ENCODE peak calls at places on chromosomes 3 and 15, in five cellular contexts. U, T, I, B and V are unnamed samples.

GRCh38 chr15:33737687-33738606 is 230.3 kb upstream of the CHRM5 start:
- DNase-seq in U (peak), T (peak), I (no peak), B (peak), V (peak)

GRCh38 chr15:51051776-51052175 is 42.9 kb downstream of the TNFAIP8L3 start:
- DNase-seq in U (no peak), T (no peak), I (no peak), B (peak), V (peak)

GRCh38 chr3:13347390-13347966 is 72.6 kb downstream of the NUP210 start:
- DNase-seq in U (no peak), T (peak), I (no peak), B (peak), V (no peak)

GRCh38 chr3:16148213-16148612 is 26.3 kb upstream of the GALNT15 start:
- DNase-seq in U (no peak), T (no peak), I (no peak), B (no peak), V (no peak)

GRCh38 chr15:54099010-54099409 is 120.8 kb downstream of the UNC13C start:
- DNase-seq in U (no peak), T (no peak), I (no peak), B (no peak), V (no peak)

GRCh38 chr3:115626711-115627110 is 3.4 kb downstream of the GAP43 start:
- DNase-seq in U (no peak), T (no peak), I (no peak), B (no peak), V (no peak)

GRCh38 chr15:30865257-30865656 is 38.5 kb upstream of the FAN1 start:
- DNase-seq in U (no peak), T (no peak), I (no peak), B (no peak), V (no peak)

GRCh38 chr15:35078221-35078915 is 6.7 kb downstream of the NANOGP8 start:
- DNase-seq in U (peak), T (peak), I (peak), B (peak), V (peak)

GRCh38 chr3:60034047-60034446 is 984.2 kb upstream of the CFAP20DC start:
- DNase-seq in U (no peak), T (no peak), I (no peak), B (no peak), V (no peak)

GRCh38 chr3:151581046-151581445 is 120.2 kb upstream of the IGSF10 start:
- DNase-seq in U (peak), T (no peak), I (no peak), B (peak), V (no peak)

GRCh38 chr3:14767706-14768105 is 51.1 kb upstream of the FGD5 start:
- DNase-seq in U (no peak), T (no peak), I (no peak), B (no peak), V (no peak)

GRCh38 chr3:193243571-193243970 is 2.5 kb downstream of the PLAAT1 start:
- DNase-seq in U (no peak), T (no peak), I (no peak), B (no peak), V (no peak)

GRCh38 chr3:18030371-18030870 is 288.0 kb upstream of the TBC1D5 start:
- DNase-seq in U (no peak), T (no peak), I (no peak), B (no peak), V (no peak)

GRCh38 chr3:194671511-194671899 is 486 bp downstream of the LSG1 start:
- DNase-seq in U (peak), T (peak), I (no peak), B (no peak), V (peak)

GRCh38 chr3:105473521-105474223 is 107.0 kb downstream of the ALCAM start:
- DNase-seq in U (peak), T (peak), I (no peak), B (peak), V (peak)

GRCh38 chr15:57375827-57376694 is at the start of gene CGNL1:
- DNase-seq in U (peak), T (no peak), I (peak), B (no peak), V (no peak)

GRCh38 chr15:34027606-34028005 is 11.4 kb downstream of the AVEN start:
- DNase-seq in U (no peak), T (no peak), I (no peak), B (no peak), V (no peak)

GRCh38 chr15:55897560-55898336 is 95.7 kb downstream of the NEDD4 start:
- DNase-seq in U (peak), T (peak), I (peak), B (peak), V (peak)

GRCh38 chr3:54756330-54756731 is 171.5 kb downstream of the LRTM1 start:
- DNase-seq in U (no peak), T (peak), I (no peak), B (peak), V (peak)

GRCh38 chr3:130737622-130738021 is 9.0 kb downstream of the PIK3R4 start:
- DNase-seq in U (no peak), T (peak), I (no peak), B (peak), V (no peak)

GRCh38 chr3:188578579-188579363 is 424.8 kb downstream of the LPP start:
- DNase-seq in U (peak), T (peak), I (peak), B (peak), V (peak)

GRCh38 chr3:170027691-170028102 is 10.1 kb upstream of the GPR160 start:
- DNase-seq in U (peak), T (no peak), I (no peak), B (no peak), V (no peak)

GRCh38 chr15:78682693-78683410 is 41.8 kb upstream of the CHRNB4 start:
- DNase-seq in U (no peak), T (no peak), I (no peak), B (no peak), V (no peak)

GRCh38 chr15:98927057-98927456 is 80.5 kb downstream of the PGPEP1L start:
- DNase-seq in U (no peak), T (no peak), I (no peak), B (no peak), V (peak)

GRCh38 chr3:52788890-52789745 is 5.5 kb upstream of the ITIH3 start:
- DNase-seq in U (no peak), T (no peak), I (no peak), B (no peak), V (no peak)

GRCh38 chr3:149468504-149469212 is 5.8 kb upstream of the TM4SF4 start:
- DNase-seq in U (no peak), T (peak), I (no peak), B (no peak), V (no peak)

GRCh38 chr3:184771158-184771730 is 40.7 kb upstream of the VPS8 start:
- DNase-seq in U (no peak), T (peak), I (no peak), B (no peak), V (no peak)

GRCh38 chr3:174397848-174398247 is 461.3 kb upstream of the NAALADL2 start:
- DNase-seq in U (peak), T (peak), I (no peak), B (peak), V (peak)

GRCh38 chr3:58168498-58168897 is 42.3 kb downstream of the DNASE1L3 start:
- DNase-seq in U (no peak), T (no peak), I (no peak), B (no peak), V (no peak)

GRCh38 chr15:42577514-42578031 is 2.2 kb downstream of the STARD9 start:
- DNase-seq in U (no peak), T (peak), I (no peak), B (peak), V (peak)

GRCh38 chr15:65072027-65072426 is 4.2 kb upstream of the RASL12 start:
- DNase-seq in U (peak), T (no peak), I (peak), B (peak), V (peak)

GRCh38 chr3:54020436-54020835 is 101.9 kb upstream of the CACNA2D3 start:
- DNase-seq in U (no peak), T (no peak), I (no peak), B (no peak), V (no peak)

DNA sequence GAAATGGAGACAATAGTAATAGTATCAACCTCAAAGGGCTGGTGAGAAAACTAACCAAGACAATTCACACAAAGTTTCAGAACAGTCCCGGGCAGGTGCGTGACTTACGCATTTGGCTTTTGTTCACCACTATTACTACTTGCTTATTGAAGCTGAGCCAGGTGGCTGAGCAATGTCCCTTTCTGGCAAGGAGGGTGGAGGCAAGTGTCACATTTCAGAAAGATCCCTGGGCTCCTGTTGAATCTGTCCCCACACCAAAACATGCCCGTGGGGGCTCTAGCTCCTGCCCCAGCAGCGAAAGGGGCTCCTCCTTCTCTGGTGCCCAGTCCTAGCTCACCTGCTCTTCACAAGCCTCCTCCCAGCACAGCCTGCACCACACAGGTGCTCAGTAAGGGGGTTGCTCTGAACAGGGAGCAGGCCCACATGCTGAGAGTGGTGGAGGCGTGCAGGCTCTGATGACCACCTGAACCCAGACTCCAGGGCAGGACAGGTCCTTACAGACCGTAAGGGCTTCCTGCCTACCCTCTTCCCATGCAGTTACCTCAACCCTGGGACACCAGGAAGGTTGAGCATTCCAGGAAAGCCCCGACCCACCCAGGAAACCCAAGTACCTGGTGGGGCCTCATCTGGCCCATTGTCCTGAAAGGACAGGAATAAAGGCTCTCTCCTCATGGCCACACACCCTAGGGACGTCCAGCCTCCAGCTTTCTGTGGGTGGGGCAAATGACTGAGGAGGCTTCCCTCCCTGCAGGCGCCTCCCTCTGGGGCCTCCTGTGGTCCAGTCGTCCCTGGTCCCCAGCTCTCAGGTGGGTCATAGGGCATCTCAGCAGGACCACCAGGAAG is 32.6 kb downstream of the SEMA7A start:
- DNase-seq in U (peak), T (no peak), I (no peak), B (no peak), V (no peak)
- H3K4me3 ChIP-seq in U (no peak), T (no peak), I (no peak), B (no peak), V (no peak)

DNA sequence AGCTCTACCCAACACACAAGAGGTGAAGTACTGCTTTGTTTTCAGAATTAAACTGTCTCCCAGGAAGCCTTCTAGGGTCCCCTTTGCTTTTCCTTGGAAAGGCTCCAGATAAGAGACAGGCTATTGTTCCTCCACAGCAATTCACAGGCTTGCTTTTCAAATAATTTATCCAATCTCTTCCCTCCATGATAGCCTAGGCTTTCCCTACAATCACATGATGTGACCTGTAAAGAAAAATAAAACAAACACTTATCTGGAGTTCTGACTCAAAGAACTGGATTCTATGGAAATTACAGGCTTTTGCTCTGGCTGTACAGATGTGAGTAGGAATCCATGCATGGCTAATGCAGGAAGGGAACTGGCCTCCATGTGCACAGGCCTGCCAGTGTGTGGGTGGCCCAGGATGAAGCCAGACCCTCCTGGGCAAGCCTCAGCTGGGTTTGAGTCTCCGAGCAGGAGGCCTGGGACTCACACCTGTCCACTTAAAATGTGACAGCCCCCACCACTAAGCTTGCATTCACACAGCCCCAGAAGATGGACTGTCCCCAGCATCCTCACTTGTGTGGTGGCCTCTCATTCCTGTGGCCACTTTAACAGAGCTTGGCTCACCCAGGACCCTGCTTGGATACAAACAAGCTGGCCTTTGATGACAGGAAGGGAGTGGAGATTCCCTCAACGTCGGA is 75.8 kb upstream of the LEKR1 start:
- DNase-seq in U (no peak), T (peak), I (no peak), B (peak), V (peak)
- H3K4me3 ChIP-seq in U (no peak), T (no peak), I (no peak), B (peak), V (no peak)

DNA sequence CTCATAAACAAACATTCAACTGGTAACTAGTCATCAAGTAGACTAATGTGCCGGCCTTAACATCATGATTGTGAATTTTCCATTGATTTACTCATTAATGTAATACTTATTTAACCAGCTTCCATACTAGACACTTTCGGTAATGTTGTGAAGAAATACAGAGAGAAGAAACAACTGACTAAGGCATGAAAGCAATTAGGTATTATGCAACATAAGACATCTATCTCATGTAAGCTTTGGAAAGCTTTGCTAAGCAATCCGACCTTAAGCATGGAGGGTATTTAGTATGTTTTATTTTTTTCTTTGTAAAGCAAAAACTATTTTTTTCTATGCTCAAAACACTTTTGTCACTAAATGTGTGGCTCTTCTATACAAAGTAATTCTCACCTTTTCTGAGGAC is 108.1 kb downstream of the IL1RAP start:
- DNase-seq in U (peak), T (peak), I (no peak), B (peak), V (no peak)
- H3K4me3 ChIP-seq in U (no peak), T (no peak), I (no peak), B (no peak), V (no peak)

GRCh38 chr3:128463771-128464170 is 2.9 kb downstream of the DNAJB8 start:
- DNase-seq in U (no peak), T (no peak), I (no peak), B (no peak), V (no peak)
- H3K4me3 ChIP-seq in U (no peak), T (no peak), I (no peak), B (no peak), V (no peak)

GRCh38 chr3:192060160-192060783 is 599.3 kb downstream of the PYDC2 start:
- DNase-seq in U (no peak), T (no peak), I (no peak), B (no peak), V (no peak)

GRCh38 chr3:192064959-192065358 is 604.0 kb downstream of the PYDC2 start:
- DNase-seq in U (no peak), T (no peak), I (no peak), B (no peak), V (no peak)

GRCh38 chr3:192068464-192069254 is 607.7 kb downstream of the PYDC2 start:
- DNase-seq in U (no peak), T (no peak), I (no peak), B (no peak), V (no peak)

GRCh38 chr3:192062186-192062585 is 601.2 kb downstream of the PYDC2 start:
- DNase-seq in U (no peak), T (no peak), I (no peak), B (no peak), V (no peak)

DNA sequence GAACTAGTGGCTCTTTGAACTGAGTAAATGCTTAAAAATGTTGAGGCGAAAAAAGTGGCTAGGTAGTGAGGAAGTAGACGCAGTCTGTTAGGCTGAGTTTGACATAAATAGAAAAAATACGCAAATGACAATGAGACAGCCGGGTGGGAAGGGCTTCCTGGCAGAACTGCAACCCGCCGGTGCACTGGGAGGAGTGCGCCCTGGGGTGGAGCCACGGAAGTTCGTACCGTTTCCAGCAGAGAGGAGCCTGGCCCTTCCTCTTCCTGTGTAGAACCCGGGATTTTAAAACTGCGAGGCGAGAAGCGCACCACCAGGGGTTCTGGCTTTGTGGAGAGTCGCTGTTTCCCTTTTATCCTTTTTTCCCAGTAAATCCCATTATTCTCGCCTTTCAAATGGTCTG is 602.6 kb downstream of the PYDC2 start:
- DNase-seq in U (no peak), T (no peak), I (no peak), B (no peak), V (no peak)
- H3K4me3 ChIP-seq in U (no peak), T (no peak), I (no peak), B (no peak), V (no peak)

DNA sequence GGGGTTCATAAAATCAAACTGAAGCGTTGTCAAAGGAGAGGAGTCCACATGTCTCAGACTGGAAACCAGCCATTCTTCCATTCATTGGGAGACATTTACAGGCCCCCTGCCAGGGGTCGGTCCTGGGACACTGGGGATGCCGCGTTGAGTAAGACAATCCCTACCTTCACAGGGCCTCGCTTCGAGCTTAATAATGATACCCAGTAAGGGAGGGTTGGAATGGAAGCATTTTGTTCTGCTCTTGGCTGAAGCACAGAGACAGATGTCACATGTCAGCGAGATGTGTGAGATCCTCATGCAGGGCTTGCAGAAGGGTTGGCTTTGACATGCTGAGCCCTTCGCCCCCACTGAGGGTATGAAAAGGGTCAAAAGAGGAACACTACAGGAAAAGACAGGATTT is 25.7 kb upstream of the ARL8B start:
- DNase-seq in U (no peak), T (no peak), I (no peak), B (no peak), V (no peak)
- H3K4me3 ChIP-seq in U (no peak), T (no peak), I (no peak), B (no peak), V (no peak)

DNA sequence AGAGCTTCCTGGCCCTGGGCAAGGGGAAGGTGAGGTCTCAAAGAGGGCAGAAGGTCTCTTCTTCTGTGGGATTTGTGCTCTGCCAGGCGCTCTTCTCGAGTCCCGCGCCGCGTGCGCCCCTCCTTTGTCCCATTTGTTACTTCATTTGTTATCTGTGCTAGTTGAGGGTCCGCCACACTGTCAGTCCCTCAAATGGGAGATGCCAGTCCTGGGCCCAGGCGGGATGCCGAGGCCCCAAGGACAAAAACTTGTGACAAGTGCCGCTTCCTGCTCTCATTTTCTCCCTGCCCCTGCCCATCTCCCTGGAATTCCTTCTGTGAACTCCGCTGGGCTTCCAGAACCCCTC is 1.5 kb downstream of the ST8SIA2 start:
- DNase-seq in U (no peak), T (no peak), I (no peak), B (no peak), V (no peak)
- H3K4me3 ChIP-seq in U (no peak), T (no peak), I (no peak), B (peak), V (no peak)